ENCODE peak calls at places on chromosomes 6 and 20, in six cellular contexts. E is IMR-90, N is H9, V is H1, J is neuronal stem cell, W is mesenchymal stem cell. D is an unnamed sample.

GRCh38 chr6:117534974-117535373 is 52.5 kb downstream of the DCBLD1 start:
- DNase-seq in E (no peak), N (no peak), V (no peak), J (no peak), W (peak), D (no peak)

GRCh38 chr6:16355699-16356481 is 117.5 kb downstream of the GMPR start:
- DNase-seq in E (no peak), N (peak), V (no peak), J (no peak), W (peak), D (peak)

GRCh38 chr6:158769696-158770446 is 49.3 kb downstream of the EZR start:
- DNase-seq in E (no peak), N (no peak), V (no peak), J (no peak), W (no peak), D (no peak)

GRCh38 chr6:20770776-20771175 is 236.5 kb downstream of the CDKAL1 start:
- DNase-seq in E (no peak), N (no peak), V (no peak), J (no peak), W (no peak), D (no peak)

GRCh38 chr6:144744720-144745119 is 459.6 kb downstream of the UTRN start:
- DNase-seq in E (no peak), N (no peak), V (no peak), J (no peak), W (no peak), D (no peak)

GRCh38 chr6:62367601-62368000 is 81.6 kb upstream of the KHDRBS2 start:
- DNase-seq in E (no peak), N (no peak), V (no peak), J (no peak), W (no peak), D (no peak)

GRCh38 chr20:57794600-57795346 is 85.0 kb upstream of the PMEPA1 start:
- DNase-seq in E (peak), N (no peak), V (no peak), J (no peak), W (no peak), D (no peak)

GRCh38 chr6:129701721-129702455 is 8.1 kb downstream of the ARHGAP18 start:
- DNase-seq in E (peak), N (no peak), V (no peak), J (no peak), W (peak), D (peak)

GRCh38 chr20:2729251-2729713 is 36.7 kb downstream of the EBF4 start:
- DNase-seq in E (no peak), N (no peak), V (no peak), J (no peak), W (peak), D (no peak)

GRCh38 chr6:146543211-146543939 is at the start of gene RAB32:
- DNase-seq in E (peak), N (peak), V (peak), J (peak), W (peak), D (peak)

GRCh38 chr6:167927246-167927645 is 70.2 kb upstream of the KIF25 start:
- DNase-seq in E (no peak), N (no peak), V (no peak), J (no peak), W (no peak), D (no peak)

GRCh38 chr6:116062496-116062895 is 1.8 kb upstream of the FRK start:
- DNase-seq in E (no peak), N (no peak), V (no peak), J (no peak), W (no peak), D (no peak)

GRCh38 chr6:665403-666267 is 8.7 kb upstream of the HUS1B start:
- DNase-seq in E (no peak), N (no peak), V (no peak), J (no peak), W (no peak), D (no peak)

GRCh38 chr20:25237610-25238318 is 10.1 kb upstream of the PYGB start:
- DNase-seq in E (peak), N (no peak), V (no peak), J (no peak), W (peak), D (peak)

GRCh38 chr6:20334334-20334733 is 67.3 kb upstream of the E2F3 start:
- DNase-seq in E (no peak), N (peak), V (no peak), J (no peak), W (no peak), D (no peak)

GRCh38 chr20:4038676-4039075 is 23.3 kb upstream of the RNF24 start:
- DNase-seq in E (no peak), N (no peak), V (peak), J (no peak), W (no peak), D (no peak)

GRCh38 chr6:134805163-134805562 is 144.7 kb downstream of the ALDH8A1 start:
- DNase-seq in E (no peak), N (no peak), V (no peak), J (no peak), W (no peak), D (no peak)

GRCh38 chr6:52937908-52938307 is 28.4 kb upstream of the GSTA3 start:
- DNase-seq in E (no peak), N (no peak), V (no peak), J (no peak), W (no peak), D (peak)

GRCh38 chr6:36547646-36548400 is 544 bp upstream of the STK38 start:
- DNase-seq in E (no peak), N (peak), V (no peak), J (no peak), W (no peak), D (no peak)

GRCh38 chr6:147970970-147971369 is 371.7 kb upstream of the SASH1 start:
- DNase-seq in E (peak), N (no peak), V (no peak), J (no peak), W (peak), D (peak)

GRCh38 chr6:143743256-143744166 is 65.7 kb downstream of the PHACTR2 start:
- DNase-seq in E (peak), N (no peak), V (no peak), J (no peak), W (peak), D (no peak)

GRCh38 chr6:140208286-140208685 is 833.8 kb upstream of the CITED2 start:
- DNase-seq in E (no peak), N (no peak), V (no peak), J (no peak), W (peak), D (no peak)

GRCh38 chr20:951384-952169 is 35.4 kb upstream of the ANGPT4 start:
- DNase-seq in E (no peak), N (no peak), V (no peak), J (no peak), W (no peak), D (peak)
- H3K14ac ChIP-seq in E (no peak), N (no peak), V (no peak), J (no peak), W (no peak), D (no peak)

DNA sequence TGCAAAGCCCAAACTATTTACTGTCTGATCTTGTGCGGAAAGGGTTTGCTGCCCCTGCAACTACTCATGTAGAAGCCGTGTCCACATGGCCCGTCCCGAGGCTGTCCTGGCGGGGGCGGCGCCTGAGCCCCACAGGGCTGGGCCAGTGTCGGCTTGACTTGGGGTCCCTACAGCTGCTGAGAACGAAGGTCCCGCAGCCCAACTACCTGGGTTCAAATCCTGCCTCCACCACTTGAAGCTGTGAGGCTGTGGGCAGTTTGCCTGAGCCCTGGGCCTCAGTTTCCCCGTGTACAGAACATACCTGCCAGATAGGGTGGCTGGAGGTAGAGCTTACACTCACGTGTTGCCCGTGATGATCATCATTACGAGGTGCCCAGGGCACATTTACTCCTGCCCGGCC is 111.1 kb downstream of the SULF2 start:
- DNase-seq in E (no peak), N (no peak), V (no peak), J (no peak), W (no peak), D (no peak)
- H3K14ac ChIP-seq in E (no peak), N (no peak), V (no peak), J (peak), W (no peak), D (no peak)

GRCh38 chr6:138231399-138231886 is 13.2 kb upstream of the PBOV1 start:
- DNase-seq in E (no peak), N (no peak), V (no peak), J (no peak), W (peak), D (no peak)
- H3K14ac ChIP-seq in E (no peak), N (no peak), V (no peak), J (no peak), W (no peak), D (no peak)

GRCh38 chr20:37933797-37934633 is 31.1 kb downstream of the VSTM2L start:
- DNase-seq in E (no peak), N (no peak), V (no peak), J (no peak), W (no peak), D (no peak)

GRCh38 chr20:37931153-37931922 is 28.4 kb downstream of the VSTM2L start:
- DNase-seq in E (no peak), N (no peak), V (no peak), J (no peak), W (no peak), D (peak)

GRCh38 chr20:37934634-37935010 is 31.7 kb downstream of the VSTM2L start:
- DNase-seq in E (no peak), N (no peak), V (no peak), J (no peak), W (no peak), D (no peak)

GRCh38 chr20:37932074-37932473 is 29.1 kb downstream of the VSTM2L start:
- DNase-seq in E (no peak), N (no peak), V (no peak), J (no peak), W (no peak), D (no peak)

DNA sequence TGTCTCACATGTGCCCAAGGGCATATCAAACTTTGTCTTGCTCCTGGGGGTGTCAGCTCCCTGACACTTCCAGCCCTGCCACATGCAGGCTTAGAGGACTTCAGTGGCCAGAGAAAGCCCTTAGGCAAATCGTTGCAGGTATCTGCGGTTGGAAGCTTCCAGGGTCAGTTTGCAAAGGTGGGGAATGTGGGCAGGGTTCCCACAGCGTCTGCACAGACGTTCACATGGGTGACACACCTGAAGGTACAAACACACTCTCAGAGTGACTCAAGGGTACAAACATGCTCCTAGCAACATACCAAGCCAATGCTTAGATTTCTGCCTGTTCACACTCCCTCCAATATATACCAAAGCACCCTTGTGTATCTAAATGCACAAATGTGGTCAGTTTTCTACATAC is 30.0 kb downstream of the VSTM2L start:
- DNase-seq in E (no peak), N (no peak), V (no peak), J (no peak), W (no peak), D (peak)
- H3K14ac ChIP-seq in E (no peak), N (no peak), V (no peak), J (no peak), W (no peak), D (no peak)

DNA sequence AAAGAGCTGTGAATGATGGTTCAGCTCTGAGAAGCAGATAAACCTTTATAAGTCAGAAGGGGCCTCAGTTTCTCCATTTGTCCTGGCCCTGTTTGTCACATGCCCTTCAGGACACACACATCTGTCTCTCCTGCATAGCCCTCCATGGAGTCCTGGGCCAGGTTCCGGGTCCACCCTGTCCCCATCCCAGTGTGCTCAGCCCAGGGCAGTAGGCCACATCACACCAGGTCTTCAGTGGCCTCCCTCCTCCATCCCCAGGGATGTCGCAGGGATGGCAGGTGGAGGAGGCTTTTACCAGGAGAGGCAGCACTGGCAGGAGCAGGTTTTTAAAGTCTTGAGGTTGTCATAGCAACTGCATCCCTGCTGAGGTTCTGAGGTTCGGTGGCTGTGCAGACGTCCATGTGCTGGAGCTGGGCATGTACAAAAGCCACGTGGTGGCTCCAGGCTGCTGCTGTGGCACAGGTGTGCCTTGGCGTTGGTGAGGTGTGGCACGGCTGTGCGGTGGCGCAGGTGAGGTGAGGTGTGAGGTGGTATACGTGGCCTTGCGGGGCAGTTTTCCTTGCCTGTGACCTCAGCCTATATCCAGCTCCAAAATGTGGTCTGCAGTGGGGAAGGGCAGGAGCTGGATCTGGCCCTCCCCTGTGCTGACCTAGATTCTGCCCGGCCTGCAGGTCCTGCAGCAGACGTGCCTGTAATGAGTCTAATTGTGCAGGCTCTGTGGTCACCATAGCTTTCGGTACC is 8.0 kb upstream of the NPBWR2 start:
- DNase-seq in E (no peak), N (no peak), V (peak), J (no peak), W (no peak), D (no peak)
- H3K14ac ChIP-seq in E (no peak), N (peak), V (no peak), J (peak), W (peak), D (no peak)

DNA sequence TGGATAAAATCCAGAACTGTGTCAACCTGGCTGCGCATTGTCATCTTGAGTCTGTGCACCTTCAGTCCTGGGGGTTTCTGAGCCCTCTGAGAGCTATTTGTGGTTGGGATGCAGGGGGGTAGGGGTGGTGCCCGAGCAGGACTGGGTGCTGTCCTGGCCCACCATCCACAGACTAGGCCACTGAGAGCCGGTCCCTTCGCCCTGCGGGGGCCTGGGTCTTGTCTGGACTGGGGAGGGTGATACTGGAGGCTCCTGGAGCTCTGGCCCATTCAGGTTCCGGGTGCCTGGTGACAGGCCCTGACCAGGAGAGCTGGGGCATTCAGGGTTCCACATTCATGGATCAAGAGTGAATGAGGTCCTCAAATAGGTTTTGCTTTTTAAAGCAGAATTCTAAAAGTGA is 20.9 kb downstream of the SPDEF start:
- DNase-seq in E (no peak), N (no peak), V (no peak), J (no peak), W (no peak), D (no peak)
- H3K14ac ChIP-seq in E (no peak), N (no peak), V (no peak), J (no peak), W (no peak), D (no peak)

D was measured in trophoblast cell.